ENCODE peak calls at places on chromosomes 3 and 15, in five cellular contexts. One of them, this sample, is unnamed.

GRCh38 chr15:45863881-45864580 is 229.2 kb downstream of the SQOR start:
- DNase-seq in Ammon's horn: no peak
- DNase-seq in NAMALWA: no peak
- DNase-seq in A549: no peak
- DNase-seq in transverse colon: no peak
- DNase-seq in this sample: no peak

GRCh38 chr15:34755419-34755773 is 598 bp upstream of the GJD2 start:
- DNase-seq in Ammon's horn: no peak
- DNase-seq in NAMALWA: no peak
- DNase-seq in A549: no peak
- DNase-seq in transverse colon: no peak
- DNase-seq in this sample: no peak

GRCh38 chr3:100436951-100437350 is 35.6 kb downstream of the LNP1 start:
- DNase-seq in Ammon's horn: no peak
- DNase-seq in NAMALWA: no peak
- DNase-seq in A549: no peak
- DNase-seq in transverse colon: no peak
- DNase-seq in this sample: no peak

GRCh38 chr3:23387286-23387918 is 184.3 kb downstream of the UBE2E2 start:
- DNase-seq in Ammon's horn: no peak
- DNase-seq in NAMALWA: no peak
- DNase-seq in A549: no peak
- DNase-seq in transverse colon: no peak
- DNase-seq in this sample: no peak

GRCh38 chr3:114363554-114364202 is 69.8 kb downstream of the TIGIT start:
- DNase-seq in Ammon's horn: peak
- DNase-seq in NAMALWA: no peak
- DNase-seq in A549: peak
- DNase-seq in transverse colon: no peak
- DNase-seq in this sample: no peak

GRCh38 chr3:27596334-27596841 is 112.2 kb upstream of the SLC4A7 start:
- DNase-seq in Ammon's horn: no peak
- DNase-seq in NAMALWA: peak
- DNase-seq in A549: peak
- DNase-seq in transverse colon: no peak
- DNase-seq in this sample: no peak

GRCh38 chr3:185997130-185997529 is 59.3 kb upstream of the TRA2B start:
- DNase-seq in Ammon's horn: no peak
- DNase-seq in NAMALWA: no peak
- DNase-seq in A549: no peak
- DNase-seq in transverse colon: no peak
- DNase-seq in this sample: no peak

GRCh38 chr3:186054481-186055399 is 54.1 kb downstream of the ETV5 start:
- DNase-seq in Ammon's horn: no peak
- DNase-seq in NAMALWA: no peak
- DNase-seq in A549: no peak
- DNase-seq in transverse colon: no peak
- DNase-seq in this sample: no peak

GRCh38 chr15:77659350-77660321 is 26.9 kb upstream of the LINGO1 start:
- DNase-seq in Ammon's horn: peak
- DNase-seq in NAMALWA: peak
- DNase-seq in A549: peak
- DNase-seq in transverse colon: peak
- DNase-seq in this sample: peak

GRCh38 chr15:48388017-48388936 is 57.0 kb downstream of the DUT start:
- DNase-seq in Ammon's horn: no peak
- DNase-seq in NAMALWA: no peak
- DNase-seq in A549: no peak
- DNase-seq in transverse colon: no peak
- DNase-seq in this sample: no peak

GRCh38 chr3:23738946-23739345 is 66.8 kb upstream of the UBE2E1 start:
- DNase-seq in Ammon's horn: no peak
- DNase-seq in NAMALWA: no peak
- DNase-seq in A549: peak
- DNase-seq in transverse colon: no peak
- DNase-seq in this sample: no peak

GRCh38 chr3:101495552-101495951 is 17.5 kb downstream of the SENP7 start:
- DNase-seq in Ammon's horn: no peak
- DNase-seq in NAMALWA: no peak
- DNase-seq in A549: peak
- DNase-seq in transverse colon: no peak
- DNase-seq in this sample: no peak

GRCh38 chr3:18827664-18828063 is 320.6 kb upstream of the KCNH8 start:
- DNase-seq in Ammon's horn: no peak
- DNase-seq in NAMALWA: no peak
- DNase-seq in A549: no peak
- DNase-seq in transverse colon: no peak
- DNase-seq in this sample: no peak

GRCh38 chr15:25947336-25948080 is 84.4 kb upstream of the ATP10A start:
- DNase-seq in Ammon's horn: peak
- DNase-seq in NAMALWA: peak
- DNase-seq in A549: peak
- DNase-seq in transverse colon: no peak
- DNase-seq in this sample: no peak

GRCh38 chr3:34856081-34856480 is 783.2 kb upstream of the ARPP21 start:
- DNase-seq in Ammon's horn: no peak
- DNase-seq in NAMALWA: no peak
- DNase-seq in A549: no peak
- DNase-seq in transverse colon: no peak
- DNase-seq in this sample: no peak

GRCh38 chr15:64225804-64226203 is 63.0 kb upstream of the PPIB start:
- DNase-seq in Ammon's horn: no peak
- DNase-seq in NAMALWA: no peak
- DNase-seq in A549: no peak
- DNase-seq in transverse colon: no peak
- DNase-seq in this sample: no peak

GRCh38 chr3:196499807-196500524 is 3.6 kb downstream of the RNF168 start:
- DNase-seq in Ammon's horn: no peak
- DNase-seq in NAMALWA: no peak
- DNase-seq in A549: no peak
- DNase-seq in transverse colon: no peak
- DNase-seq in this sample: no peak

GRCh38 chr3:190621971-190622370 is 108.1 kb downstream of the IL1RAP start:
- DNase-seq in Ammon's horn: no peak
- DNase-seq in NAMALWA: no peak
- DNase-seq in A549: no peak
- DNase-seq in transverse colon: no peak
- DNase-seq in this sample: no peak

GRCh38 chr3:101646726-101647125 is 30.2 kb downstream of the ZBTB11 start:
- DNase-seq in Ammon's horn: no peak
- DNase-seq in NAMALWA: no peak
- DNase-seq in A549: no peak
- DNase-seq in transverse colon: no peak
- DNase-seq in this sample: peak

GRCh38 chr3:45943207-45943846 is at the start of gene CXCR6:
- DNase-seq in Ammon's horn: no peak
- DNase-seq in NAMALWA: no peak
- DNase-seq in A549: no peak
- DNase-seq in transverse colon: peak
- DNase-seq in this sample: no peak

GRCh38 chr15:74400915-74401757 is 32.6 kb downstream of the SEMA7A start:
- DNase-seq in Ammon's horn: no peak
- DNase-seq in NAMALWA: peak
- DNase-seq in A549: no peak
- DNase-seq in transverse colon: no peak
- DNase-seq in this sample: no peak

GRCh38 chr3:39269528-39269927 is 10.3 kb downstream of the CX3CR1 start:
- DNase-seq in Ammon's horn: no peak
- DNase-seq in NAMALWA: no peak
- DNase-seq in A549: no peak
- DNase-seq in transverse colon: no peak
- DNase-seq in this sample: no peak

GRCh38 chr3:151593923-151594322 is 133.1 kb upstream of the IGSF10 start:
- DNase-seq in Ammon's horn: no peak
- DNase-seq in NAMALWA: no peak
- DNase-seq in A549: no peak
- DNase-seq in transverse colon: no peak
- DNase-seq in this sample: no peak

GRCh38 chr3:115876860-115877646 is 253.7 kb downstream of the GAP43 start:
- DNase-seq in Ammon's horn: no peak
- DNase-seq in NAMALWA: no peak
- DNase-seq in A549: no peak
- DNase-seq in transverse colon: no peak
- DNase-seq in this sample: no peak

GRCh38 chr15:54208786-54209185 is 230.5 kb downstream of the UNC13C start:
- DNase-seq in Ammon's horn: no peak
- DNase-seq in NAMALWA: no peak
- DNase-seq in A549: no peak
- DNase-seq in transverse colon: no peak
- DNase-seq in this sample: no peak